ENCODE peak calls at places on chromosomes 6 and 20, in four cellular contexts. One of them, this sample, is unnamed.

GRCh38 chr6:164227952-164228522 is 813.5 kb downstream of the QKI start:
- DNase-seq in HepG2: no peak
- DNase-seq in A549: no peak
- DNase-seq in WTC11: peak; percentile 18
- DNase-seq in this sample: no peak

GRCh38 chr20:53264604-53265003 is 292.4 kb downstream of the TSHZ2 start:
- DNase-seq in A549: no peak
- DNase-seq in HepG2: no peak
- DNase-seq in WTC11: no peak
- DNase-seq in this sample: no peak

GRCh38 chr20:34343458-34344255 is 19.4 kb upstream of the ITCH start:
- DNase-seq in WTC11: no peak
- DNase-seq in HepG2: no peak
- DNase-seq in A549: no peak
- DNase-seq in this sample: no peak

GRCh38 chr6:24332306-24332705 is 25.6 kb downstream of the DCDC2 start:
- DNase-seq in HepG2: peak; percentile 54
- DNase-seq in WTC11: no peak
- DNase-seq in A549: no peak
- DNase-seq in this sample: no peak

GRCh38 chr6:76856065-76856464 is 607.2 kb downstream of the HTR1B start:
- DNase-seq in HepG2: no peak
- DNase-seq in A549: no peak
- DNase-seq in WTC11: no peak
- DNase-seq in this sample: no peak

GRCh38 chr6:108566406-108566805 is 5.7 kb downstream of the FOXO3 start:
- DNase-seq in HepG2: no peak
- DNase-seq in WTC11: no peak
- DNase-seq in A549: no peak
- DNase-seq in this sample: no peak

GRCh38 chr6:142926177-142926493 is 18.8 kb downstream of the HIVEP2 start:
- DNase-seq in A549: no peak
- DNase-seq in HepG2: no peak
- DNase-seq in WTC11: no peak
- DNase-seq in this sample: peak; percentile 51

GRCh38 chr6:53264915-53265615 is 83.7 kb downstream of the ELOVL5 start:
- DNase-seq in A549: no peak
- DNase-seq in WTC11: no peak
- DNase-seq in HepG2: no peak
- DNase-seq in this sample: peak; percentile 58

GRCh38 chr20:53897884-53898557 is 172.4 kb downstream of the BCAS1 start:
- DNase-seq in A549: no peak
- DNase-seq in HepG2: no peak
- DNase-seq in WTC11: no peak
- DNase-seq in this sample: peak; percentile 89

GRCh38 chr6:53042112-53042511 is 23.1 kb upstream of the FBXO9 start:
- DNase-seq in WTC11: no peak
- DNase-seq in A549: peak; percentile 7
- DNase-seq in HepG2: peak; percentile 35
- DNase-seq in this sample: peak; percentile 56

GRCh38 chr6:130560231-130560630 is 194.4 kb downstream of the TMEM200A start:
- DNase-seq in HepG2: no peak
- DNase-seq in A549: no peak
- DNase-seq in WTC11: no peak
- DNase-seq in this sample: no peak

GRCh38 chr6:15036690-15037245 is 209.1 kb upstream of the JARID2 start:
- DNase-seq in WTC11: peak; percentile 20
- DNase-seq in A549: no peak
- DNase-seq in HepG2: peak; percentile 59
- DNase-seq in this sample: no peak

GRCh38 chr6:2891768-2892170 is 11.3 kb downstream of the SERPINB9 start:
- DNase-seq in WTC11: no peak
- DNase-seq in A549: no peak
- DNase-seq in HepG2: no peak
- DNase-seq in this sample: no peak

GRCh38 chr20:24948939-24949679 is at the start of gene CST7:
- DNase-seq in A549: no peak
- DNase-seq in HepG2: no peak
- DNase-seq in WTC11: no peak
- DNase-seq in this sample: no peak
- TF ChIP-seq MAX in A549: no peak
- TF ChIP-seq MAX in HepG2: no peak
- TF ChIP-seq MAX in WTC11: no peak
- TF ChIP-seq MAX in this sample: no peak

GRCh38 chr6:69421986-69422385 is 374.8 kb downstream of the LMBRD1 start:
- DNase-seq in HepG2: no peak
- DNase-seq in A549: no peak
- DNase-seq in WTC11: no peak
- DNase-seq in this sample: no peak

GRCh38 chr6:69423785-69424184 is 373.0 kb downstream of the LMBRD1 start:
- DNase-seq in A549: no peak
- DNase-seq in HepG2: no peak
- DNase-seq in WTC11: no peak
- DNase-seq in this sample: no peak

GRCh38 chr6:69424581-69424980 is 372.2 kb downstream of the LMBRD1 start:
- DNase-seq in A549: no peak
- DNase-seq in HepG2: no peak
- DNase-seq in WTC11: no peak
- DNase-seq in this sample: no peak

GRCh38 chr6:69422474-69422873 is 374.3 kb downstream of the LMBRD1 start:
- DNase-seq in WTC11: no peak
- DNase-seq in HepG2: no peak
- DNase-seq in A549: no peak
- DNase-seq in this sample: no peak

DNA sequence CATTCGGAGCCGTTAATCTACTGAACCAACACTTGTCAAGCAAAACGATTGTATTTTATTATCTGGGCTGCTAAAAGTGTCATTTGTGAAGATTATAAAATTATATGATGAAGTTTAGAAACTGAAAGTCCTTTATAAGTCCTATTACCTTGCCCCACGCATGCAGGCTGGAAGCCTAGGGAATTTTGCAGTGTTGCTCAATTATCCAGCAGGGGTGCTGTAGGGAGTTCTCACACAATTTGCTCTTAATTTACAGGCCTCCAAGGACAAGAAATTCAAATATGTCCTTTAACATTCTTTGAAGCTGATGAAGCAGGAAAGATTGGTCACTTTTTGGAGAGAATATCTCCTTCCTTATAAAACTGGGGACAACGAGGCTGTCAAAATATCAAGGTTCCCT is 368.9 kb downstream of the LMBRD1 start:
- DNase-seq in HepG2: no peak
- DNase-seq in WTC11: no peak
- DNase-seq in A549: no peak
- DNase-seq in this sample: no peak
- TF ChIP-seq CTCF in HepG2: no peak
- TF ChIP-seq CTCF in WTC11: no peak
- TF ChIP-seq CTCF in A549: no peak
- TF ChIP-seq CTCF in this sample: no peak

GRCh38 chr6:105402981-105403935 is at the start of gene PREP:
- DNase-seq in WTC11: peak; percentile 83
- DNase-seq in A549: peak; percentile 82
- DNase-seq in HepG2: peak; percentile 67
- DNase-seq in this sample: peak; percentile 85
- TF ChIP-seq MAX in WTC11: no peak
- TF ChIP-seq MAX in A549: peak; percentile 58
- TF ChIP-seq MAX in HepG2: peak; percentile 32
- TF ChIP-seq MAX in this sample: no peak

GRCh38 chr20:64228086-64228485 is 27.5 kb upstream of the PCMTD2 start:
- DNase-seq in HepG2: no peak
- DNase-seq in A549: no peak
- DNase-seq in WTC11: no peak
- DNase-seq in this sample: no peak
- TF ChIP-seq CTCF in HepG2: no peak
- TF ChIP-seq CTCF in A549: no peak
- TF ChIP-seq CTCF in WTC11: no peak
- TF ChIP-seq CTCF in this sample: no peak

GRCh38 chr20:3689978-3690377 is 8.2 kb upstream of the ADAM33 start:
- DNase-seq in A549: no peak
- DNase-seq in WTC11: no peak
- DNase-seq in HepG2: no peak
- DNase-seq in this sample: no peak
- TF ChIP-seq MAX in A549: no peak
- TF ChIP-seq MAX in WTC11: no peak
- TF ChIP-seq MAX in HepG2: no peak
- TF ChIP-seq MAX in this sample: no peak

DNA sequence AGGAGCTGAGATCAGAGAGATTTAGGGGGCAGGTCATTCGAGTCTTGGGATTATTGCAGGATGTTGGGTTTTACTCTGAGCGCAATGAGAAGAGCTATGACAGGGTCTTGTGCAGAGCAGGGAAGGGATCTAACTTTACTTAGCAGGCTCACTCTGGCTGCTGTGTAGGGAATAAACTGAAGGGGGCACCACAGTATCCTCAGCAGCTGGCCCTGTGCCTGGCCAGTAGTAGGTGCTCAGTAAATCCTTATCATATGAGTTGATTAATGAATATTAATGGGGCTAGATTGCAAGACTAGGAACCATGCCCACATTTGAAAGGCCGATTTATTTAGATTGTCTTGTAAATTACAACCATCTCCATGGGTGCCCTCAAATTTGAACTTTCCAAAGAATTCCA is 4.6 kb upstream of the MDGA1 start:
- DNase-seq in A549: no peak
- DNase-seq in HepG2: no peak
- DNase-seq in WTC11: no peak
- DNase-seq in this sample: no peak
- TF ChIP-seq CTCF in A549: peak; percentile 8
- TF ChIP-seq CTCF in HepG2: no peak
- TF ChIP-seq CTCF in WTC11: no peak
- TF ChIP-seq CTCF in this sample: peak; percentile 5

GRCh38 chr6:106097368-106098231 is 11.5 kb downstream of the PRDM1 start:
- DNase-seq in WTC11: no peak
- DNase-seq in HepG2: no peak
- DNase-seq in A549: no peak
- DNase-seq in this sample: peak; percentile 65
- TF ChIP-seq MAX in WTC11: no peak
- TF ChIP-seq MAX in HepG2: no peak
- TF ChIP-seq MAX in A549: peak; percentile 50
- TF ChIP-seq MAX in this sample: no peak

DNA sequence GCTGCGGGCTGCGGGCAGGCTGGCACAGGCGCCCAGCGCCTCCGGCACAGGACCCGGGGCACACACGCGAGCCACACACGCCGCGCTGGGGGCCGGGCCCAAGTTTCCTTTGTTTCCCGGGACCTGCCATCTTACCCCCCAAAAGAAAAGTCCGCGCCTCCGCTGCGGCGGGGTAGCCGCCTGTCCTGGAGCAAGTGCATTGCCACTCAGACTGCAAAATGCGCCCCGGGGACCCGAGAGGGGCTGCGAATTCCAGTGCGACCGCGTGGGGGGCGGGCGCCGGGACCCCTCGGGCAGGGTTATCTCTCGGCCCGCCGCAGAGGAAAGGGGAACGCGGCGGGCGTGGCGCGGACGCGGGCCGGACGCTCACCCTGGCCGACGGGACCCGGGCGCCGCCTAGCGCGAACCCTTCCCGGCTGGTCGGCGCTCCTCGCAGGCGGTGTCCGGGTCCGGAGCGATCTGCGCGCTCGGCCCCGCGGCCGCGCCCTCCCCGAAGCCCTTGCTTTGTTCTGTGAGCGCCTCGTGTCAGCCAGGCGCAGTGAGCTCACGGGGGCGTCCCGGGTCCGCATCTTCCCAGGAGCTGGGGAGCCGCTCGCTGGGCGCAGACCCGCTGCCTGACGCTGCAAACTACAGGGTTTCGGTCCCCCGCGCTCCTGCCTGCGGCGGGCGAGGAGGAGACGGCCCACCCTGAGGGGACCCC is 620 bp upstream of the CD24 start:
- DNase-seq in A549: peak; percentile 18
- DNase-seq in HepG2: no peak
- DNase-seq in WTC11: peak; percentile 73
- DNase-seq in this sample: no peak
- TF ChIP-seq CTCF in A549: peak; percentile 50
- TF ChIP-seq CTCF in HepG2: peak; percentile 67
- TF ChIP-seq CTCF in WTC11: no peak
- TF ChIP-seq CTCF in this sample: no peak

This sample was measured in endothelial cell of umbilical vein.